ENCODE peak calls at places on chromosome 16, in ten cellular contexts. X is fibroblast of pulmonary artery, K is thoracic aorta, Q is lower lobe of right lung, D is endodermal cell, M is GM12865, L is heart left ventricle, T is dorsolateral prefrontal cortex, F is fibroblast of the aortic adventitia, A is fibroblast of mammary gland. B is an unnamed sample.

GRCh38 chr16:1237990-1238389 is 2.5 kb upstream of the TPSAB1 start:
- DNase-seq in K (no peak), A (no peak), Q (no peak), X (no peak), T (no peak), L (peak; percentile 6), D (no peak), F (no peak), M (no peak), B (no peak)

GRCh38 chr16:12120331-12120981 is 143.9 kb downstream of the SNX29 start:
- DNase-seq in K (peak; percentile 30), T (no peak), Q (no peak), D (no peak), M (no peak), A (peak; percentile 16), L (peak; percentile 77), X (peak; percentile 78), F (peak; percentile 6), B (no peak)

GRCh38 chr16:14249291-14250032 is 178.3 kb downstream of the MRTFB start:
- DNase-seq in M (peak; percentile 66), A (peak; percentile 51), D (peak; percentile 79), F (peak; percentile 71), X (peak; percentile 67), L (no peak), K (no peak), T (no peak), Q (no peak), B (no peak)

GRCh38 chr16:10979717-10980601 is 35.6 kb downstream of the CLEC16A start:
- DNase-seq in D (peak; percentile 70), M (no peak), T (no peak), Q (peak; percentile 60), L (no peak), K (no peak), F (peak; percentile 67), A (no peak), X (peak; percentile 83), B (no peak)

GRCh38 chr16:71803305-71803690 is 5.3 kb downstream of the AP1G1 start:
- DNase-seq in Q (no peak), F (no peak), T (no peak), X (no peak), K (no peak), L (no peak), D (no peak), A (no peak), M (no peak), B (no peak)

GRCh38 chr16:11828696-11829095 is 22.6 kb downstream of the RSL1D1 start:
- DNase-seq in M (no peak), D (no peak), K (no peak), A (no peak), T (no peak), X (no peak), Q (no peak), L (no peak), F (no peak), B (no peak)

GRCh38 chr16:17519556-17519955 is 48.8 kb upstream of the XYLT1 start:
- DNase-seq in A (peak; percentile 26), K (no peak), M (no peak), Q (no peak), D (no peak), F (no peak), L (no peak), T (no peak), X (no peak), B (no peak)

GRCh38 chr16:12124742-12125141 is 148.2 kb downstream of the SNX29 start:
- DNase-seq in X (no peak), A (no peak), L (no peak), Q (no peak), D (no peak), M (no peak), F (no peak), K (no peak), T (no peak), B (no peak)

GRCh38 chr16:61030616-61031015 is 1005.6 kb downstream of the CDH8 start:
- DNase-seq in D (no peak), X (no peak), F (no peak), T (no peak), L (no peak), A (no peak), K (no peak), Q (no peak), M (no peak), B (no peak)

GRCh38 chr16:56783332-56783731 is 53.4 kb downstream of the NUP93 start:
- DNase-seq in K (no peak), Q (no peak), X (no peak), F (no peak), D (no peak), A (peak; percentile 9), M (no peak), L (no peak), T (no peak), B (no peak)

GRCh38 chr16:56788435-56788834 is 58.5 kb downstream of the NUP93 start:
- DNase-seq in Q (no peak), M (no peak), D (no peak), T (no peak), F (no peak), X (no peak), K (no peak), L (no peak), A (no peak), B (no peak)

GRCh38 chr16:56781565-56781964 is 51.6 kb downstream of the NUP93 start:
- DNase-seq in X (no peak), A (no peak), L (no peak), K (no peak), Q (no peak), D (no peak), T (no peak), M (no peak), F (no peak), B (no peak)

GRCh38 chr16:56789360-56789759 is 59.4 kb downstream of the NUP93 start:
- DNase-seq in F (peak; percentile 59), M (peak; percentile 41), K (no peak), D (no peak), T (peak; percentile 67), A (peak; percentile 38), L (peak; percentile 33), X (peak; percentile 48), Q (peak; percentile 52), B (no peak)

GRCh38 chr16:56787185-56787584 is 57.3 kb downstream of the NUP93 start:
- DNase-seq in A (no peak), M (no peak), K (no peak), D (peak; percentile 78), T (no peak), F (no peak), Q (no peak), L (no peak), X (no peak), B (no peak)
- H3K4me3 ChIP-seq in A (no peak overlapping the region), M (no peak overlapping the region), K (no peak overlapping the region), D (no peak overlapping the region), T (no peak overlapping the region), F (no peak overlapping the region), Q (no peak overlapping the region), L (no peak overlapping the region), X (no peak overlapping the region), B (no peak overlapping the region)

GRCh38 chr16:47460755-47461597 is at the start of the genes ITFG1 and PHKB:
- DNase-seq in L (peak; percentile 94), M (peak; percentile 98), D (peak; percentile 96), A (peak; percentile 89), Q (peak; percentile 96), K (peak; percentile 79), F (peak; percentile 87), T (peak; percentile 94), X (peak; percentile 92), B (peak; percentile 25)
- TF ChIP-seq CTCF in L (no peak), M (peak; percentile 0), D (peak; percentile 30), A (no peak), Q (peak; percentile 25), K (no peak), F (peak; percentile 24), T (no peak), X (no peak), B (no peak)

GRCh38 chr16:29900102-29900887 is at the start of gene ASPHD1:
- DNase-seq in X (peak; percentile 89), A (peak; percentile 86), F (peak; percentile 77), D (peak; percentile 95), L (peak; percentile 71), M (peak; percentile 47), Q (peak; percentile 78), T (peak; percentile 97), K (peak; percentile 36), B (peak; percentile 52)

GRCh38 chr16:29897333-29897732 is 2.0 kb downstream of the SEZ6L2 start:
- DNase-seq in M (no peak), L (no peak), X (no peak), A (no peak), Q (no peak), F (no peak), K (no peak), D (no peak), T (no peak), B (no peak)

GRCh38 chr16:29899516-29900101 is at the start of gene SEZ6L2:
- DNase-seq in X (peak; percentile 95), K (no peak), L (no peak), Q (peak; percentile 79), A (peak; percentile 83), M (peak; percentile 13), D (peak; percentile 97), F (peak; percentile 84), T (peak; percentile 92), B (peak; percentile 70)

GRCh38 chr16:29898135-29898534 is 1.2 kb downstream of the SEZ6L2 start:
- DNase-seq in L (no peak), T (no peak), F (no peak), K (no peak), A (no peak), X (no peak), D (peak; percentile 70), M (no peak), Q (no peak), B (no peak)

GRCh38 chr16:29898786-29899515 is 399 bp downstream of the SEZ6L2 start:
- DNase-seq in K (no peak), M (no peak), Q (no peak), A (no peak), D (peak; percentile 93), L (no peak), F (no peak), X (no peak), T (no peak), B (no peak)
- H3K4me3 ChIP-seq in K (peak overlapping the region; percentile 71), M (no peak overlapping the region), Q (peak overlapping the region; percentile 71), A (peak overlapping the region; percentile 61), D (peak overlapping the region; percentile 90), L (peak overlapping the region; percentile 52), F (peak overlapping the region; percentile 76), X (peak overlapping the region; percentile 73), T (peak overlapping the region; percentile 74), B (peak overlapping the region; percentile 63)

GRCh38 chr16:83404261-83404660 is 403.5 kb upstream of the HSBP1 start:
- DNase-seq in K (no peak), X (no peak), Q (no peak), L (no peak), A (no peak), T (no peak), M (no peak), F (peak; percentile 6), D (no peak), B (no peak)

GRCh38 chr16:83402969-83403368 is 404.8 kb upstream of the HSBP1 start:
- DNase-seq in D (no peak), A (peak; percentile 49), L (no peak), T (no peak), X (peak; percentile 47), F (peak; percentile 14), Q (no peak), K (no peak), M (no peak), B (no peak)

GRCh38 chr16:83400234-83400633 is 407.5 kb upstream of the HSBP1 start:
- DNase-seq in L (no peak), A (no peak), F (no peak), D (peak; percentile 84), Q (no peak), X (peak; percentile 17), K (no peak), M (no peak), T (no peak), B (no peak)

GRCh38 chr16:83403751-83404150 is 404.0 kb upstream of the HSBP1 start:
- DNase-seq in M (no peak), Q (no peak), T (no peak), D (no peak), X (peak; percentile 43), K (no peak), F (peak; percentile 72), A (peak; percentile 65), L (no peak), B (no peak)

GRCh38 chr16:83402160-83402794 is 405.5 kb upstream of the HSBP1 start:
- DNase-seq in Q (no peak), D (peak; percentile 58), X (no peak), T (no peak), M (no peak), F (peak; percentile 9), K (no peak), A (peak; percentile 44), L (no peak), B (no peak)
- TF ChIP-seq CTCF in Q (no peak), D (peak; percentile 66), X (no peak), T (no peak), M (no peak), F (no peak), K (no peak), A (peak; percentile 3), L (no peak), B (peak; percentile 20)